ENCODE peak calls at places on chromosomes 6 and 20, in six cellular contexts. One of them, this sample, is unnamed.

GRCh38 chr6:151633517-151634335 is 139.9 kb downstream of the CCDC170 start:
- DNase-seq in colonic mucosa: no peak
- DNase-seq in HCT116: no peak
- DNase-seq in vagina: no peak
- DNase-seq in PC-3: no peak
- DNase-seq in AG04450: no peak
- DNase-seq in this sample: no peak

GRCh38 chr6:3421145-3421544 is 35.7 kb downstream of the SLC22A23 start:
- DNase-seq in colonic mucosa: no peak
- DNase-seq in HCT116: no peak
- DNase-seq in vagina: no peak
- DNase-seq in PC-3: no peak
- DNase-seq in AG04450: no peak
- DNase-seq in this sample: no peak

GRCh38 chr20:45444050-45444449 is 25.5 kb upstream of the WFDC2 start:
- DNase-seq in colonic mucosa: no peak
- DNase-seq in HCT116: no peak
- DNase-seq in vagina: no peak
- DNase-seq in PC-3: peak
- DNase-seq in AG04450: no peak
- DNase-seq in this sample: no peak

GRCh38 chr6:17505062-17505476 is 95.0 kb upstream of the FAM8A1 start:
- DNase-seq in colonic mucosa: no peak
- DNase-seq in HCT116: peak
- DNase-seq in vagina: no peak
- DNase-seq in PC-3: peak
- DNase-seq in AG04450: no peak
- DNase-seq in this sample: no peak

GRCh38 chr20:4767084-4767483 is 45.4 kb downstream of the PRND start:
- DNase-seq in colonic mucosa: no peak
- DNase-seq in HCT116: no peak
- DNase-seq in vagina: no peak
- DNase-seq in PC-3: no peak
- DNase-seq in AG04450: no peak
- DNase-seq in this sample: no peak

GRCh38 chr6:138572200-138572875 is 73.0 kb upstream of the NHSL1 start:
- DNase-seq in colonic mucosa: peak
- DNase-seq in HCT116: no peak
- DNase-seq in vagina: no peak
- DNase-seq in PC-3: peak
- DNase-seq in AG04450: peak
- DNase-seq in this sample: no peak

GRCh38 chr6:134097114-134097707 is 44.8 kb upstream of the SLC2A12 start:
- DNase-seq in colonic mucosa: peak
- DNase-seq in HCT116: peak
- DNase-seq in vagina: no peak
- DNase-seq in PC-3: peak
- DNase-seq in AG04450: peak
- DNase-seq in this sample: peak

GRCh38 chr6:41548098-41548840 is 2.1 kb downstream of the FOXP4 start:
- DNase-seq in colonic mucosa: no peak
- DNase-seq in HCT116: no peak
- DNase-seq in vagina: no peak
- DNase-seq in PC-3: no peak
- DNase-seq in AG04450: no peak
- DNase-seq in this sample: no peak

GRCh38 chr20:57957397-57958049 is 247.7 kb upstream of the PMEPA1 start:
- DNase-seq in colonic mucosa: no peak
- DNase-seq in HCT116: no peak
- DNase-seq in vagina: no peak
- DNase-seq in PC-3: no peak
- DNase-seq in AG04450: no peak
- DNase-seq in this sample: no peak

GRCh38 chr6:10951675-10952282 is 64.9 kb downstream of the SYCP2L start:
- DNase-seq in colonic mucosa: no peak
- DNase-seq in HCT116: no peak
- DNase-seq in vagina: no peak
- DNase-seq in PC-3: peak
- DNase-seq in AG04450: peak
- DNase-seq in this sample: peak

GRCh38 chr20:57792386-57793095 is 82.7 kb upstream of the PMEPA1 start:
- DNase-seq in colonic mucosa: no peak
- DNase-seq in HCT116: no peak
- DNase-seq in vagina: no peak
- DNase-seq in PC-3: peak
- DNase-seq in AG04450: no peak
- DNase-seq in this sample: no peak

GRCh38 chr6:75427342-75427741 is 66.3 kb downstream of the FILIP1 start:
- DNase-seq in colonic mucosa: no peak
- DNase-seq in HCT116: no peak
- DNase-seq in vagina: no peak
- DNase-seq in PC-3: no peak
- DNase-seq in AG04450: no peak
- DNase-seq in this sample: no peak

GRCh38 chr6:53410508-53411258 is 61.9 kb upstream of the ELOVL5 start:
- DNase-seq in colonic mucosa: peak
- DNase-seq in HCT116: peak
- DNase-seq in vagina: no peak
- DNase-seq in PC-3: peak
- DNase-seq in AG04450: no peak
- DNase-seq in this sample: peak

GRCh38 chr6:124887872-124888580 is 74.2 kb upstream of the RNF217 start:
- DNase-seq in colonic mucosa: no peak
- DNase-seq in HCT116: no peak
- DNase-seq in vagina: no peak
- DNase-seq in PC-3: no peak
- DNase-seq in AG04450: no peak
- DNase-seq in this sample: no peak

GRCh38 chr6:150050846-150051245 is 18.1 kb downstream of the ULBP3 start:
- DNase-seq in colonic mucosa: no peak
- DNase-seq in HCT116: no peak
- DNase-seq in vagina: no peak
- DNase-seq in PC-3: no peak
- DNase-seq in AG04450: no peak
- DNase-seq in this sample: no peak

GRCh38 chr6:138979365-138979764 is 8.7 kb downstream of the REPS1 start:
- DNase-seq in colonic mucosa: no peak
- DNase-seq in HCT116: no peak
- DNase-seq in vagina: no peak
- DNase-seq in PC-3: no peak
- DNase-seq in AG04450: no peak
- DNase-seq in this sample: no peak

GRCh38 chr20:61810709-61811565 is 254.7 kb downstream of the TAF4 start:
- DNase-seq in colonic mucosa: no peak
- DNase-seq in HCT116: no peak
- DNase-seq in vagina: no peak
- DNase-seq in PC-3: no peak
- DNase-seq in AG04450: no peak
- DNase-seq in this sample: no peak

GRCh38 chr6:132489376-132489775 is 23.5 kb downstream of the STX7 start:
- DNase-seq in colonic mucosa: no peak
- DNase-seq in HCT116: no peak
- DNase-seq in vagina: no peak
- DNase-seq in PC-3: no peak
- DNase-seq in AG04450: no peak
- DNase-seq in this sample: no peak

GRCh38 chr6:70099732-70100131 is 203.2 kb downstream of the COL9A1 start:
- DNase-seq in colonic mucosa: no peak
- DNase-seq in HCT116: no peak
- DNase-seq in vagina: no peak
- DNase-seq in PC-3: no peak
- DNase-seq in AG04450: no peak
- DNase-seq in this sample: no peak

GRCh38 chr6:100704941-100705340 is 176.2 kb downstream of the ASCC3 start:
- DNase-seq in colonic mucosa: no peak
- DNase-seq in HCT116: no peak
- DNase-seq in vagina: no peak
- DNase-seq in PC-3: no peak
- DNase-seq in AG04450: no peak
- DNase-seq in this sample: no peak

GRCh38 chr6:134247271-134247833 is 70.6 kb downstream of the SGK1 start:
- DNase-seq in colonic mucosa: no peak
- DNase-seq in HCT116: no peak
- DNase-seq in vagina: no peak
- DNase-seq in PC-3: no peak
- DNase-seq in AG04450: no peak
- DNase-seq in this sample: no peak

GRCh38 chr20:3563548-3564177 is 92.8 kb downstream of the ATRN start:
- DNase-seq in colonic mucosa: peak
- DNase-seq in HCT116: peak
- DNase-seq in vagina: no peak
- DNase-seq in PC-3: peak
- DNase-seq in AG04450: peak
- DNase-seq in this sample: peak

GRCh38 chr20:62772103-62772611 is 24.1 kb upstream of the MRGBP start:
- DNase-seq in colonic mucosa: no peak
- DNase-seq in HCT116: no peak
- DNase-seq in vagina: no peak
- DNase-seq in PC-3: no peak
- DNase-seq in AG04450: no peak
- DNase-seq in this sample: no peak

GRCh38 chr6:17486680-17487079 is 93.3 kb downstream of the CAP2 start:
- DNase-seq in colonic mucosa: no peak
- DNase-seq in HCT116: no peak
- DNase-seq in vagina: no peak
- DNase-seq in PC-3: no peak
- DNase-seq in AG04450: no peak
- DNase-seq in this sample: no peak

GRCh38 chr6:116536216-116536621 is 9.3 kb downstream of the TRAPPC3L start:
- DNase-seq in colonic mucosa: peak
- DNase-seq in HCT116: peak
- DNase-seq in vagina: no peak
- DNase-seq in PC-3: peak
- DNase-seq in AG04450: no peak
- DNase-seq in this sample: peak

GRCh38 chr20:49228676-49229075 is 9.5 kb downstream of the DDX27 start:
- DNase-seq in colonic mucosa: no peak
- DNase-seq in HCT116: no peak
- DNase-seq in vagina: no peak
- DNase-seq in PC-3: no peak
- DNase-seq in AG04450: no peak
- DNase-seq in this sample: no peak

GRCh38 chr6:53119772-53120409 is 28.8 kb downstream of the GCM1 start:
- DNase-seq in colonic mucosa: peak
- DNase-seq in HCT116: peak
- DNase-seq in vagina: no peak
- DNase-seq in PC-3: peak
- DNase-seq in AG04450: peak
- DNase-seq in this sample: peak

GRCh38 chr6:30219244-30219643 is 6.0 kb upstream of the TRIM26 start:
- DNase-seq in colonic mucosa: peak
- DNase-seq in HCT116: no peak
- DNase-seq in vagina: no peak
- DNase-seq in PC-3: peak
- DNase-seq in AG04450: no peak
- DNase-seq in this sample: peak
- H3K27ac ChIP-seq in colonic mucosa: no peak
- H3K27ac ChIP-seq in HCT116: no peak
- H3K27ac ChIP-seq in vagina: no peak
- H3K27ac ChIP-seq in PC-3: no peak
- H3K27ac ChIP-seq in AG04450: no peak
- H3K27ac ChIP-seq in this sample: no peak

GRCh38 chr6:110340566-110340965 is 17.6 kb downstream of the METTL24 start:
- DNase-seq in colonic mucosa: no peak
- DNase-seq in HCT116: no peak
- DNase-seq in vagina: no peak
- DNase-seq in PC-3: no peak
- DNase-seq in AG04450: no peak
- DNase-seq in this sample: no peak
- H3K4me3 ChIP-seq in colonic mucosa: no peak
- H3K4me3 ChIP-seq in HCT116: no peak
- H3K4me3 ChIP-seq in vagina: no peak
- H3K4me3 ChIP-seq in PC-3: no peak
- H3K4me3 ChIP-seq in AG04450: no peak
- H3K4me3 ChIP-seq in this sample: no peak

DNA sequence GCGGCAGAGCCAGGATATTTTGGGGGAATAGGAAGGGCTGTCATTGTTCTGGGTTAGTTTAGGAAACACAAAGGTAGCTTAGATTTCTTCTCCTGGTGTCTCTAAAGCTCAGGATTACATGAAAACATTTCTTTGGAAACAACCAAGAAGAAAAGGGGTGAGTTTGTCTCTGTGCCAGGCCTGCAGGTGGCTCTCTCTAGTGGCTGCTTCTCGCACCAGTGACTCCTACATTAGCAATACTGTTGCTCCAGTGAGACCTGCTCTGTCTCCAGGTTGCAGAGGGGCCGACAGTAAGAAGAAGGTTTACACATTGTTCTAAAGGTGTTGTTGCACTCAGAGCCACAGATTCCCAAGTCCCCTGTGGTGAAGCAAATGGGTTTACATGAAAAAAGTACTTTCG is 104.6 kb upstream of the GLP1R start:
- DNase-seq in colonic mucosa: no peak
- DNase-seq in HCT116: no peak
- DNase-seq in vagina: no peak
- DNase-seq in PC-3: peak
- DNase-seq in AG04450: no peak
- DNase-seq in this sample: no peak
- TF ChIP-seq CTCF in colonic mucosa: no peak
- TF ChIP-seq CTCF in HCT116: peak
- TF ChIP-seq CTCF in vagina: no peak
- TF ChIP-seq CTCF in PC-3: peak
- TF ChIP-seq CTCF in AG04450: no peak
- TF ChIP-seq CTCF in this sample: peak

GRCh38 chr20:7770046-7770445 is 170.2 kb downstream of the HAO1 start:
- DNase-seq in colonic mucosa: no peak
- DNase-seq in HCT116: no peak
- DNase-seq in vagina: no peak
- DNase-seq in PC-3: no peak
- DNase-seq in AG04450: no peak
- DNase-seq in this sample: no peak
- H3K27ac ChIP-seq in colonic mucosa: no peak
- H3K27ac ChIP-seq in HCT116: no peak
- H3K27ac ChIP-seq in vagina: no peak
- H3K27ac ChIP-seq in PC-3: peak
- H3K27ac ChIP-seq in AG04450: no peak
- H3K27ac ChIP-seq in this sample: no peak

GRCh38 chr20:14259691-14260090 is 77.7 kb downstream of the FLRT3 start:
- DNase-seq in colonic mucosa: no peak
- DNase-seq in HCT116: no peak
- DNase-seq in vagina: no peak
- DNase-seq in PC-3: peak
- DNase-seq in AG04450: no peak
- DNase-seq in this sample: no peak
- H3K4me3 ChIP-seq in colonic mucosa: no peak
- H3K4me3 ChIP-seq in HCT116: no peak
- H3K4me3 ChIP-seq in vagina: no peak
- H3K4me3 ChIP-seq in PC-3: no peak
- H3K4me3 ChIP-seq in AG04450: no peak
- H3K4me3 ChIP-seq in this sample: no peak

GRCh38 chr6:143536866-143537691 is 25.6 kb upstream of the FUCA2 start:
- DNase-seq in colonic mucosa: peak
- DNase-seq in HCT116: peak
- DNase-seq in vagina: no peak
- DNase-seq in PC-3: peak
- DNase-seq in AG04450: no peak
- DNase-seq in this sample: peak
- TF ChIP-seq CTCF in colonic mucosa: peak
- TF ChIP-seq CTCF in HCT116: peak
- TF ChIP-seq CTCF in vagina: no peak
- TF ChIP-seq CTCF in PC-3: no peak
- TF ChIP-seq CTCF in AG04450: peak
- TF ChIP-seq CTCF in this sample: peak